ENCODE peak calls at places on chromosomes 16 and 17, in four cellular contexts. One of them, this sample, is unnamed.

GRCh38 chr16:79213214-79213613 is 387.3 kb downstream of the MAF start:
- DNase-seq in HT1080: no peak
- DNase-seq in pulmonary artery endothelial cell: no peak
- DNase-seq in effector memory CD8-positive, alpha-beta T cell: no peak
- DNase-seq in this sample: no peak

GRCh38 chr16:58264961-58265479 is 29.8 kb downstream of the PRSS54 start:
- DNase-seq in HT1080: peak; percentile 83
- DNase-seq in effector memory CD8-positive, alpha-beta T cell: no peak
- DNase-seq in pulmonary artery endothelial cell: peak; percentile 15
- DNase-seq in this sample: no peak

GRCh38 chr17:70204431-70204830 is 35.1 kb downstream of the KCNJ2 start:
- DNase-seq in HT1080: no peak
- DNase-seq in effector memory CD8-positive, alpha-beta T cell: no peak
- DNase-seq in pulmonary artery endothelial cell: no peak
- DNase-seq in this sample: no peak

GRCh38 chr17:68100000-68100641 is 64.6 kb downstream of the KPNA2 start:
- DNase-seq in pulmonary artery endothelial cell: no peak
- DNase-seq in HT1080: no peak
- DNase-seq in effector memory CD8-positive, alpha-beta T cell: no peak
- DNase-seq in this sample: no peak

GRCh38 chr16:9256196-9256595 is 164.8 kb downstream of the HAPSTR1 start:
- DNase-seq in pulmonary artery endothelial cell: no peak
- DNase-seq in HT1080: no peak
- DNase-seq in effector memory CD8-positive, alpha-beta T cell: no peak
- DNase-seq in this sample: peak; percentile 39

GRCh38 chr16:68267612-68268405 is 3.5 kb downstream of the SLC7A6 start:
- DNase-seq in effector memory CD8-positive, alpha-beta T cell: no peak
- DNase-seq in pulmonary artery endothelial cell: no peak
- DNase-seq in HT1080: no peak
- DNase-seq in this sample: no peak

GRCh38 chr17:10702574-10702973 is 5.2 kb downstream of the ADPRM start:
- DNase-seq in HT1080: peak; percentile 57
- DNase-seq in effector memory CD8-positive, alpha-beta T cell: no peak
- DNase-seq in pulmonary artery endothelial cell: no peak
- DNase-seq in this sample: no peak

GRCh38 chr17:38418693-38419507 is 9.4 kb upstream of the ARHGAP23 start:
- DNase-seq in HT1080: no peak
- DNase-seq in effector memory CD8-positive, alpha-beta T cell: no peak
- DNase-seq in pulmonary artery endothelial cell: no peak
- DNase-seq in this sample: no peak

GRCh38 chr16:62225675-62226074 is 189.4 kb upstream of the CDH8 start:
- DNase-seq in pulmonary artery endothelial cell: no peak
- DNase-seq in effector memory CD8-positive, alpha-beta T cell: peak; percentile 4
- DNase-seq in HT1080: peak; percentile 77
- DNase-seq in this sample: peak; percentile 20

GRCh38 chr16:51167170-51167710 is 16.2 kb upstream of the SALL1 start:
- DNase-seq in effector memory CD8-positive, alpha-beta T cell: no peak
- DNase-seq in HT1080: no peak
- DNase-seq in pulmonary artery endothelial cell: no peak
- DNase-seq in this sample: no peak

GRCh38 chr16:57616871-57617270 is 11.6 kb upstream of the ADGRG1 start:
- DNase-seq in pulmonary artery endothelial cell: no peak
- DNase-seq in HT1080: no peak
- DNase-seq in effector memory CD8-positive, alpha-beta T cell: no peak
- DNase-seq in this sample: no peak

GRCh38 chr16:17078950-17079631 is 391.7 kb downstream of the XYLT1 start:
- DNase-seq in effector memory CD8-positive, alpha-beta T cell: no peak
- DNase-seq in HT1080: no peak
- DNase-seq in pulmonary artery endothelial cell: no peak
- DNase-seq in this sample: no peak

GRCh38 chr17:73878923-73879322 is 234.7 kb upstream of the SDK2 start:
- DNase-seq in pulmonary artery endothelial cell: no peak
- DNase-seq in effector memory CD8-positive, alpha-beta T cell: no peak
- DNase-seq in HT1080: no peak
- DNase-seq in this sample: no peak

GRCh38 chr16:14489460-14489859 is 140.6 kb downstream of the PARN start:
- DNase-seq in pulmonary artery endothelial cell: no peak
- DNase-seq in HT1080: no peak
- DNase-seq in effector memory CD8-positive, alpha-beta T cell: no peak
- DNase-seq in this sample: peak; percentile 25

GRCh38 chr17:18217412-18218015 is 7.9 kb upstream of the LLGL1 start:
- DNase-seq in effector memory CD8-positive, alpha-beta T cell: peak; percentile 60
- DNase-seq in HT1080: peak; percentile 58
- DNase-seq in pulmonary artery endothelial cell: no peak
- DNase-seq in this sample: peak; percentile 76

GRCh38 chr17:28125530-28126382 is 83.3 kb downstream of the NLK start:
- DNase-seq in pulmonary artery endothelial cell: no peak
- DNase-seq in effector memory CD8-positive, alpha-beta T cell: no peak
- DNase-seq in HT1080: no peak
- DNase-seq in this sample: no peak

GRCh38 chr16:30949655-30950515 is 1.0 kb downstream of the ORAI3 start:
- DNase-seq in HT1080: peak; percentile 71
- DNase-seq in pulmonary artery endothelial cell: no peak
- DNase-seq in effector memory CD8-positive, alpha-beta T cell: no peak
- DNase-seq in this sample: no peak

GRCh38 chr16:19005561-19006445 is 22.1 kb downstream of the TMC7 start:
- DNase-seq in effector memory CD8-positive, alpha-beta T cell: no peak
- DNase-seq in HT1080: peak; percentile 100
- DNase-seq in pulmonary artery endothelial cell: peak; percentile 47
- DNase-seq in this sample: no peak

GRCh38 chr17:81956607-81957589 is 4.1 kb downstream of the NOTUM start:
- DNase-seq in HT1080: no peak
- DNase-seq in effector memory CD8-positive, alpha-beta T cell: no peak
- DNase-seq in pulmonary artery endothelial cell: no peak
- DNase-seq in this sample: no peak

GRCh38 chr17:1056761-1057160 is 59.8 kb downstream of the TIMM22 start:
- DNase-seq in HT1080: no peak
- DNase-seq in pulmonary artery endothelial cell: no peak
- DNase-seq in effector memory CD8-positive, alpha-beta T cell: no peak
- DNase-seq in this sample: no peak

GRCh38 chr16:85346404-85347212 is 234.3 kb upstream of the CIBAR2 start:
- DNase-seq in pulmonary artery endothelial cell: no peak
- DNase-seq in HT1080: no peak
- DNase-seq in effector memory CD8-positive, alpha-beta T cell: no peak
- DNase-seq in this sample: no peak

GRCh38 chr16:65950211-65950610 is 416.3 kb upstream of the CDH5 start:
- DNase-seq in effector memory CD8-positive, alpha-beta T cell: no peak
- DNase-seq in HT1080: no peak
- DNase-seq in pulmonary artery endothelial cell: no peak
- DNase-seq in this sample: no peak

GRCh38 chr17:27878776-27879562 is 14.2 kb downstream of the LYRM9 start:
- DNase-seq in effector memory CD8-positive, alpha-beta T cell: no peak
- DNase-seq in HT1080: no peak
- DNase-seq in pulmonary artery endothelial cell: no peak
- DNase-seq in this sample: no peak

GRCh38 chr16:52976539-52977167 is 76.0 kb downstream of the CHD9NB start:
- DNase-seq in pulmonary artery endothelial cell: no peak
- DNase-seq in effector memory CD8-positive, alpha-beta T cell: no peak
- DNase-seq in HT1080: peak; percentile 3
- DNase-seq in this sample: peak; percentile 7

GRCh38 chr16:76428858-76429257 is 151.7 kb downstream of the CNTNAP4 start:
- DNase-seq in HT1080: peak; percentile 54
- DNase-seq in pulmonary artery endothelial cell: no peak
- DNase-seq in effector memory CD8-positive, alpha-beta T cell: no peak
- DNase-seq in this sample: no peak

GRCh38 chr16:57938936-57939871 is 31.7 kb downstream of the CNGB1 start:
- DNase-seq in pulmonary artery endothelial cell: no peak
- DNase-seq in effector memory CD8-positive, alpha-beta T cell: no peak
- DNase-seq in HT1080: peak; percentile 79
- DNase-seq in this sample: no peak

This sample was measured in GM12891.